ENCODE peak calls at places on chromosomes 12 and 14, in ten cellular contexts. A is left ventricle myocardium inferior, R is lung, E is endodermal cell, D is AG10803, I is heart right ventricle, F is sigmoid colon, W is H9, N is IMR-90, V is neural crest cell. P is an unnamed sample.

GRCh38 chr12:99131761-99132199 is 486.7 kb downstream of the APAF1 start:
- DNase-seq in A (peak; percentile 54), R (no peak), E (peak; percentile 95), D (no peak), I (peak; percentile 36), F (no peak), W (peak; percentile 89), N (no peak), V (peak; percentile 50), P (no peak)

GRCh38 chr12:90677552-90677951 is 277.4 kb downstream of the CCER1 start:
- DNase-seq in A (no peak), R (no peak), E (no peak), D (no peak), I (no peak), F (no peak), W (no peak), N (no peak), V (no peak), P (no peak)

GRCh38 chr14:43031598-43031997 is 1424.9 kb downstream of the LRFN5 start:
- DNase-seq in A (no peak), R (no peak), E (no peak), D (no peak), I (no peak), F (no peak), W (no peak), N (no peak), V (no peak), P (no peak)

GRCh38 chr14:91424813-91425719 is 7.4 kb upstream of the CCDC88C start:
- DNase-seq in A (no peak), R (no peak), E (no peak), D (no peak), I (no peak), F (no peak), W (no peak), N (no peak), V (no peak), P (no peak)

GRCh38 chr14:77710364-77710763 is 2.5 kb downstream of the SLIRP start:
- DNase-seq in A (no peak), R (no peak), E (no peak), D (no peak), I (no peak), F (no peak), W (no peak), N (no peak), V (no peak), P (no peak)

GRCh38 chr14:61264022-61264571 is 17.0 kb downstream of the TMEM30B start:
- DNase-seq in A (no peak), R (no peak), E (no peak), D (no peak), I (no peak), F (no peak), W (no peak), N (no peak), V (no peak), P (no peak)

GRCh38 chr12:17076335-17076734 is 470.4 kb upstream of the LMO3 start:
- DNase-seq in A (no peak), R (no peak), E (no peak), D (no peak), I (no peak), F (no peak), W (no peak), N (no peak), V (no peak), P (no peak)

GRCh38 chr14:75469606-75470237 is 41.9 kb downstream of the JDP2 start:
- DNase-seq in A (no peak), R (peak; percentile 82), E (no peak), D (no peak), I (no peak), F (peak; percentile 90), W (no peak), N (no peak), V (no peak), P (no peak)

GRCh38 chr14:67883717-67884116 is 64.1 kb downstream of the RAD51B start:
- DNase-seq in A (no peak), R (no peak), E (no peak), D (peak; percentile 29), I (no peak), F (no peak), W (no peak), N (peak; percentile 28), V (no peak), P (peak; percentile 8)

GRCh38 chr14:61640158-61640833 is 55.0 kb upstream of the HIF1A start:
- DNase-seq in A (peak; percentile 19), R (no peak), E (no peak), D (no peak), I (no peak), F (no peak), W (no peak), N (no peak), V (no peak), P (no peak)

GRCh38 chr14:54498579-54498978 is 9.8 kb upstream of the GMFB start:
- DNase-seq in A (no peak), R (no peak), E (no peak), D (no peak), I (no peak), F (no peak), W (no peak), N (no peak), V (no peak), P (no peak)

GRCh38 chr14:54502602-54503001 is 7.1 kb upstream of the CGRRF1 start:
- DNase-seq in A (no peak), R (no peak), E (no peak), D (peak; percentile 72), I (no peak), F (no peak), W (no peak), N (peak; percentile 21), V (no peak), P (no peak)

GRCh38 chr14:54500744-54501143 is 9.0 kb upstream of the CGRRF1 start:
- DNase-seq in A (no peak), R (no peak), E (no peak), D (no peak), I (no peak), F (no peak), W (no peak), N (no peak), V (no peak), P (no peak)

GRCh38 chr14:54501423-54501822 is 8.3 kb upstream of the CGRRF1 start:
- DNase-seq in A (no peak), R (no peak), E (no peak), D (no peak), I (no peak), F (no peak), W (no peak), N (no peak), V (no peak), P (no peak)

DNA sequence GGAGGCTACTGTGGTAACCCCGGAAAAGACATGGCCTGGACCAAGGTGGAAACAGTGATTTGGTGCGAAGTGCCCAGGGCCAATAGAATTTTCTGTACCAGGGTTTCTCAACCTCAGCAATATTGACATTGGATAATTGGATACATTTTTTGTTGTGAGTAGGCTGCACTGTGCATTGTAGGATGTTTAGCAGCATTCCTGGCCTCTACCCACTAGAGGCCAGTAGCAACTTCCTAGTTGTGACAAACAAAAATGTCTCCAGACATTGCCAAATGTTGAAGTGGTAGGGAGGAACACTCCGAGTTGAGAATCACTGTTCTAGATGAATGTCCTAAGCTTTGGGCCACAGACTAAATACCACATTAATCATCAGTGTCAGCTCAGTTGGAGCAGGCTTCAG is 6.2 kb upstream of the CGRRF1 start:
- DNase-seq in A (no peak), R (no peak), E (no peak), D (peak; percentile 67), I (no peak), F (no peak), W (no peak), N (peak; percentile 47), V (no peak), P (peak; percentile 49)
- TF ChIP-seq CTCF in A (peak; percentile 26), R (no peak), E (peak; percentile 65), D (peak; percentile 58), I (peak; percentile 19), F (no peak), W (peak; percentile 54), N (peak; percentile 52), V (peak; percentile 57), P (no peak)

DNA sequence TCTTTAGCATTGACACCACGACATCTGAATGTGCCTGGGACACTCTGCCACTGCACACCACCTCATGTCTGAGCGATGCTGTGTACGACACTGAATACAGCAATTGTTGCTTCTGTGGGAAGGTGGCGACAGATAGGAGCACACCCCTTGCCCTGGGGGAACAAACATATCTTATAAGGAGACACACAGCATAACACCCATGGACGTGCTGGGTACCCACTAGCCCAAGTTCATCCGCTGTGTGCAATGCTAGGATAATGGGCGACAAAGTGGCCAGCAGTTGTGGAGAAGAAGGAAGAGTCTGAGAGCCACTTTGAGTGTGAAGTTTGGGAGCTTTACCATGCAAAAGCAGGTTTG is 61.1 kb downstream of the VWF start:
- DNase-seq in A (no peak), R (no peak), E (no peak), D (no peak), I (no peak), F (no peak), W (no peak), N (no peak), V (no peak), P (no peak)
- TF ChIP-seq CTCF in A (no peak), R (no peak), E (no peak), D (no peak), I (no peak), F (no peak), W (no peak), N (no peak), V (peak; percentile 6), P (no peak)

GRCh38 chr12:123747309-123747708 is 14.8 kb upstream of the DNAH10 start:
- DNase-seq in A (no peak), R (no peak), E (no peak), D (no peak), I (no peak), F (no peak), W (no peak), N (no peak), V (no peak), P (no peak)

GRCh38 chr12:123743002-123743401 is 19.1 kb upstream of the DNAH10 start:
- DNase-seq in A (no peak), R (no peak), E (no peak), D (no peak), I (no peak), F (no peak), W (no peak), N (no peak), V (no peak), P (no peak)

GRCh38 chr12:123741937-123742572 is 20.0 kb upstream of the DNAH10 start:
- DNase-seq in A (no peak), R (no peak), E (no peak), D (no peak), I (no peak), F (no peak), W (no peak), N (no peak), V (no peak), P (no peak)

GRCh38 chr12:123748171-123748570 is 13.9 kb upstream of the DNAH10 start:
- DNase-seq in A (no peak), R (no peak), E (no peak), D (no peak), I (no peak), F (no peak), W (no peak), N (no peak), V (no peak), P (no peak)

GRCh38 chr12:123744836-123745235 is 17.3 kb upstream of the DNAH10 start:
- DNase-seq in A (no peak), R (no peak), E (peak; percentile 75), D (no peak), I (no peak), F (peak; percentile 24), W (peak; percentile 46), N (no peak), V (no peak), P (peak; percentile 6)
- TF ChIP-seq CTCF in A (peak; percentile 32), R (no peak), E (peak; percentile 63), D (no peak), I (peak; percentile 13), F (no peak), W (peak; percentile 47), N (no peak), V (no peak), P (no peak)

GRCh38 chr14:92690171-92691011 is 58.0 kb downstream of the LGMN start:
- DNase-seq in A (no peak), R (peak; percentile 46), E (peak; percentile 75), D (peak; percentile 46), I (no peak), F (peak; percentile 63), W (peak; percentile 52), N (peak; percentile 59), V (no peak), P (peak; percentile 74)
- TF ChIP-seq CTCF in A (peak; percentile 65), R (no peak), E (peak; percentile 68), D (peak; percentile 50), I (peak; percentile 57), F (no peak), W (peak; percentile 46), N (peak; percentile 49), V (peak; percentile 64), P (peak; percentile 53)